ENCODE peak calls at places on chromosomes 3 and 15, in six cellular contexts. Q is heart right ventricle, Y is fibroblast of lung, P is PC-3, I is HepG2, U is ovary. X is an unnamed sample.

GRCh38 chr15:81095690-81096365 is 38.2 kb upstream of the CFAP161 start:
- DNase-seq in Q (no peak), Y (no peak), P (no peak), I (no peak), U (no peak), X (no peak)

GRCh38 chr3:49351521-49352011 is 6.6 kb downstream of the GPX1 start:
- DNase-seq in Q (no peak), Y (peak; percentile 90), P (peak; percentile 85), I (no peak), U (no peak), X (no peak)

GRCh38 chr3:16741103-16741758 is 136.0 kb upstream of the DAZL start:
- DNase-seq in Q (no peak), Y (peak; percentile 90), P (peak; percentile 91), I (no peak), U (peak; percentile 61), X (no peak)

GRCh38 chr3:101850327-101851048 is 1.2 kb downstream of the NFKBIZ start:
- DNase-seq in Q (no peak), Y (peak; percentile 77), P (peak; percentile 57), I (no peak), U (no peak), X (peak; percentile 40)

GRCh38 chr15:38883987-38884386 is 319.4 kb upstream of the RASGRP1 start:
- DNase-seq in Q (no peak), Y (no peak), P (no peak), I (no peak), U (no peak), X (no peak)

GRCh38 chr15:55742498-55742926 is 440 bp downstream of the PRTG start:
- DNase-seq in Q (peak; percentile 34), Y (peak; percentile 42), P (no peak), I (no peak), U (peak; percentile 52), X (no peak)

GRCh38 chr15:47715856-47716445 is 1.4 kb upstream of the SEMA6D start:
- DNase-seq in Q (peak; percentile 17), Y (peak; percentile 88), P (no peak), I (no peak), U (peak; percentile 64), X (no peak)

GRCh38 chr15:97718509-97718908 is 242.0 kb upstream of the ARRDC4 start:
- DNase-seq in Q (no peak), Y (no peak), P (no peak), I (no peak), U (no peak), X (no peak)

GRCh38 chr3:136699271-136699828 is 52.8 kb downstream of the STAG1 start:
- DNase-seq in Q (no peak), Y (no peak), P (no peak), I (no peak), U (no peak), X (no peak)

GRCh38 chr3:192888121-192888520 is 29.5 kb downstream of the MB21D2 start:
- DNase-seq in Q (no peak), Y (peak; percentile 28), P (peak; percentile 40), I (no peak), U (no peak), X (peak; percentile 86)

GRCh38 chr15:63244399-63244798 is 33.0 kb upstream of the APH1B start:
- DNase-seq in Q (no peak), Y (no peak), P (no peak), I (no peak), U (no peak), X (no peak)

GRCh38 chr3:4898454-4899313 is 80.6 kb upstream of the BHLHE40 start:
- DNase-seq in Q (no peak), Y (peak; percentile 6), P (peak; percentile 55), I (no peak), U (no peak), X (peak; percentile 50)

GRCh38 chr3:188152660-188153497 is 1.1 kb upstream of the LPP start:
- DNase-seq in Q (peak; percentile 41), Y (peak; percentile 79), P (peak; percentile 81), I (no peak), U (peak; percentile 62), X (peak; percentile 68)

GRCh38 chr3:28678083-28678482 is 329.5 kb upstream of the AZI2 start:
- DNase-seq in Q (no peak), Y (peak; percentile 3), P (no peak), I (no peak), U (no peak), X (no peak)

GRCh38 chr3:128781164-128781563 is 55.2 kb downstream of the RAB7A start:
- DNase-seq in Q (no peak), Y (no peak), P (no peak), I (no peak), U (no peak), X (no peak)

GRCh38 chr3:178350763-178351162 is 185.5 kb upstream of the KCNMB2 start:
- DNase-seq in Q (no peak), Y (peak; percentile 53), P (no peak), I (no peak), U (no peak), X (no peak)

GRCh38 chr3:124313621-124314020 is 321.7 kb upstream of the ROPN1 start:
- DNase-seq in Q (no peak), Y (no peak), P (no peak), I (no peak), U (no peak), X (peak; percentile 96)
- H3K4me3 ChIP-seq in Q (no peak overlapping the region), Y (no peak overlapping the region), P (no peak overlapping the region), I (no peak overlapping the region), U (no peak overlapping the region), X (no peak overlapping the region)

GRCh38 chr15:67801142-67801541 is 24.2 kb upstream of the SKOR1 start:
- DNase-seq in Q (no peak), Y (no peak), P (no peak), I (no peak), U (no peak), X (no peak)

GRCh38 chr15:67803299-67803698 is 22.0 kb upstream of the SKOR1 start:
- DNase-seq in Q (no peak), Y (no peak), P (no peak), I (no peak), U (no peak), X (no peak)

GRCh38 chr15:67799801-67800205 is 25.5 kb upstream of the SKOR1 start:
- DNase-seq in Q (no peak), Y (no peak), P (no peak), I (no peak), U (no peak), X (peak; percentile 11)

GRCh38 chr15:67803996-67804843 is 21.1 kb upstream of the SKOR1 start:
- DNase-seq in Q (no peak), Y (no peak), P (no peak), I (peak; percentile 7), U (no peak), X (no peak)

DNA sequence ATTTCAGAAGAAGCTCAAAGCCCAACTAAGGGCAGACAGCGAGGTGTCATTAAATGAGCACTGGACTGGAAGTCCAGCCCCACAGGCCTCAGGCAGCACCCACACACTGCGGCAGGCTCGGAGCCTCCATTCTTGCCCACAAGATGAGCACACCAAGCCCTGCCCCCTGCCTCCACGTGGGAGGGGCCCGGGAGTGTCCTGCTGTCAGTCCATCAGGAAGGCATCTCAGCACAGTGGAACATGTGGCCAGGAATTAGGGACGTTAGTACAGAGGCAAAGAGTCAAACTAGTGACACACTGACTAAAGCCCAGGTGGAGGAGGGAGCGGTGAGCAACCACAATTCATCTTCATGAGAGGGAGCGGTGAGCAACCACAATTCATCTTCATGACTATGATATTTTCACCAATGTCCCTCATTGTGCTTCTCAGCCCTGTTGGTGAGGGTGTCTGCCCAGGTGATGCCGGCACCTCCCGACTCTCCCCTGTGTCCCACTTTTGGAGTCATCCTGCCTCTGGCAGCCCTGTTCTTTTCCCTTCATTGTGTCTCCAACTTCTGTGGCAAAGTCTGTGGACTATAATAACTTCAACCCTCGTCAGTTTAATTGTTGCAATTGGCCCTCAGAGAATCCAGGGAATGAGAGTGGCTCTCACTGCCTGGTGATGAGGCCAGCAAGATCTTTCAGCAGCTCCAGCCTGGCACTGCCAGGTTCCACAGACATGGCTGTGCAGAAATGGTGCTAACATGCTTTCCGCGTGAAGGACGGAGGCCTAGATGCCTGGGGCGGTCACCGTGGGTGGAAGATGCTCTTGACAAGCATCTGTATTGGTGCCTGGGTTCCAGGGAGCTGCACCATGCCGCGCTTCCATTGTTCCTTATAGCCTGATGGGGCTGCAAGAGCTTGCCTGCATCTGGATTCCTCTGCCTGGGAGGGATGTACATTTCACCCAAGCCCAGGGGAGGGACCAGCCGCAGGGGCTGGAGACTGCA is 23.1 kb upstream of the SKOR1 start:
- DNase-seq in Q (no peak), Y (no peak), P (no peak), I (no peak), U (no peak), X (no peak)
- H3K4me1 ChIP-seq in Q (peaks cover 5% of the 10 kb centered on the region), Y (no peaks in the 10 kb centered on the region), P (no peaks in the 10 kb centered on the region), I (peaks cover 9% of the 10 kb centered on the region), U (no peaks in the 10 kb centered on the region), X (no peaks in the 10 kb centered on the region)

GRCh38 chr15:98731712-98732450 is 83.5 kb downstream of the IGF1R start:
- DNase-seq in Q (no peak), Y (no peak), P (no peak), I (no peak), U (no peak), X (no peak)
- H3K4me3 ChIP-seq in Q (no peak overlapping the region), Y (no peak overlapping the region), P (no peak overlapping the region), I (no peak overlapping the region), U (no peak overlapping the region), X (no peak overlapping the region)

GRCh38 chr15:78450285-78450858 is 12.4 kb downstream of the IREB2 start:
- DNase-seq in Q (no peak), Y (no peak), P (no peak), I (no peak), U (no peak), X (no peak)

GRCh38 chr15:78445875-78446274 is 7.9 kb downstream of the IREB2 start:
- DNase-seq in Q (no peak), Y (no peak), P (no peak), I (no peak), U (no peak), X (no peak)

GRCh38 chr15:78449220-78449999 is 11.4 kb downstream of the IREB2 start:
- DNase-seq in Q (no peak), Y (no peak), P (no peak), I (peak; percentile 8), U (no peak), X (no peak)

GRCh38 chr15:78446551-78446950 is 8.5 kb downstream of the IREB2 start:
- DNase-seq in Q (no peak), Y (no peak), P (no peak), I (no peak), U (no peak), X (no peak)

GRCh38 chr15:78448441-78449219 is 10.6 kb downstream of the IREB2 start:
- DNase-seq in Q (no peak), Y (peak; percentile 17), P (no peak), I (no peak), U (no peak), X (no peak)
- H3K4me1 ChIP-seq in Q (peaks cover 33% of the 10 kb centered on the region), Y (peaks cover 2% of the 10 kb centered on the region), P (no peaks in the 10 kb centered on the region), I (peaks cover 41% of the 10 kb centered on the region), U (peaks cover 15% of the 10 kb centered on the region), X (peaks cover 9% of the 10 kb centered on the region)

GRCh38 chr3:10505050-10505790 is at the start of gene ATP2B2:
- DNase-seq in Q (no peak), Y (no peak), P (no peak), I (no peak), U (no peak), X (no peak)
- H3K4me3 ChIP-seq in Q (no peak within 1 kb of the TSS), Y (no peak within 1 kb of the TSS), P (peak within 1 kb of the TSS; percentile 52), I (peak within 1 kb of the TSS; percentile 43), U (no peak within 1 kb of the TSS), X (no peak within 1 kb of the TSS)

DNA sequence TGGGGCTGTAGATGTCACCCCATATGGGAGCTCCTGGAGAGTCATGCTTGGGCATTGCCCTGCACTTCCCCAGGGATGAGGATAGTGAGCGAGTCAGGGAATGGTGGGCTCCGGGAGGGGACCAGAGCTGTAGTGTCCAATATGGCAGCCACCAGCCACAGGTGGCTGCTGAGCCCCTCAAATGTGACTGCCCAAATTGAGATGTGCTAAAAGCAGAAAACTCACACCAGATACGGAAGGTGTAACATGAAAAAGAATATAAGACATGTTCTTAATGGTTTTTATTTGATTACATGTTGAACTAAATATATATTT is 31.7 kb downstream of the GRIP2 start:
- DNase-seq in Q (no peak), Y (no peak), P (no peak), I (no peak), U (no peak), X (no peak)
- H3K4me1 ChIP-seq in Q (peaks cover 14% of the 10 kb centered on the region), Y (no peaks in the 10 kb centered on the region), P (no peaks in the 10 kb centered on the region), I (no peaks in the 10 kb centered on the region), U (no peaks in the 10 kb centered on the region), X (no peaks in the 10 kb centered on the region)

X was measured in small intestine.